ENCODE peak calls at places on chromosomes 1 and 21, in four cellular contexts. H, X, S and L are unnamed samples. For H3K9me3, H3K36me3 and H3K27me3, the result is how much of the 10 kb centered on the place peaks cover.

GRCh38 chr1:150970818-150971582 is 3.6 kb downstream of the CERS2 start:
- DNase-seq in S (no peak), X (peak), H (no peak), L (no peak)

GRCh38 chr1:66767590-66767989 is 15.3 kb downstream of the DYNLT5 start:
- DNase-seq in H (no peak), X (no peak), S (no peak), L (no peak)

GRCh38 chr1:24914226-24915069 is 15.6 kb downstream of the RUNX3 start:
- DNase-seq in S (no peak), H (peak), X (no peak), L (no peak)

GRCh38 chr1:25031966-25032667 is 102.0 kb upstream of the RUNX3 start:
- DNase-seq in H (peak), X (peak), S (peak), L (no peak)

GRCh38 chr1:161502641-161503393 is 2.4 kb upstream of the FCGR2A start:
- DNase-seq in S (no peak), H (peak), X (no peak), L (no peak)

GRCh38 chr1:8303141-8303540 is 14.8 kb upstream of the SLC45A1 start:
- DNase-seq in S (no peak), H (peak), X (no peak), L (no peak)

GRCh38 chr21:31630062-31630711 is 29.3 kb upstream of the SOD1 start:
- DNase-seq in X (no peak), S (no peak), H (peak), L (peak)

GRCh38 chr21:44712203-44713028 is 1.0 kb upstream of the TSPEAR start:
- DNase-seq in X (no peak), S (no peak), H (no peak), L (no peak)

GRCh38 chr1:83418558-83418957 is 580.4 kb downstream of the TTLL7 start:
- DNase-seq in X (no peak), H (no peak), S (no peak), L (no peak)

GRCh38 chr1:109763646-109764415 is at the start of gene EPS8L3:
- DNase-seq in H (no peak), S (no peak), X (peak), L (no peak)

GRCh38 chr1:212284744-212285684 is at the start of gene PPP2R5A:
- DNase-seq in X (peak), S (peak), H (peak), L (peak)

GRCh38 chr1:216140650-216141547 is 282.3 kb downstream of the USH2A start:
- DNase-seq in X (no peak), S (no peak), H (no peak), L (no peak)

GRCh38 chr1:25675729-25676476 is 59.3 kb downstream of the MAN1C1 start:
- DNase-seq in S (peak), X (no peak), H (no peak), L (no peak)

GRCh38 chr1:23867953-23868847 is at the start of gene FUCA1:
- DNase-seq in S (peak), X (peak), H (peak), L (peak)

GRCh38 chr1:160954158-160955104 is at the start of gene ITLN2:
- DNase-seq in S (peak), X (no peak), H (no peak), L (peak)

GRCh38 chr1:193310569-193310968 is 124.2 kb upstream of the B3GALT2 start:
- DNase-seq in H (no peak), S (no peak), X (no peak), L (no peak)

GRCh38 chr21:17848228-17848627 is 29.1 kb upstream of the C21orf91 start:
- DNase-seq in S (no peak), X (peak), H (peak), L (peak)

GRCh38 chr1:152048641-152048970 is 11.8 kb upstream of the S100A11 start:
- DNase-seq in S (no peak), X (no peak), H (no peak), L (no peak)

GRCh38 chr21:44791993-44792392 is 9.6 kb downstream of the UBE2G2 start:
- DNase-seq in S (no peak), H (no peak), X (no peak), L (no peak)

GRCh38 chr1:212012034-212012740 is 23.2 kb downstream of the INTS7 start:
- DNase-seq in X (peak), H (peak), S (peak), L (peak)

GRCh38 chr1:39488801-39489566 is 2.5 kb upstream of the BMP8A start:
- DNase-seq in X (no peak), S (no peak), H (no peak), L (no peak)

GRCh38 chr1:30417001-30417700 is 306.2 kb downstream of the MATN1 start:
- DNase-seq in H (no peak), S (no peak), X (no peak), L (no peak)

GRCh38 chr1:6425671-6426070 is 1.1 kb downstream of the ESPN start:
- DNase-seq in S (no peak), X (no peak), H (no peak), L (no peak)

GRCh38 chr1:47839460-47839760 is 157.8 kb downstream of the TRABD2B start:
- DNase-seq in S (no peak), H (no peak), X (no peak), L (no peak)

GRCh38 chr1:153292185-153292584 is 20.6 kb downstream of the PGLYRP3 start:
- DNase-seq in H (no peak), X (no peak), S (no peak), L (no peak)

GRCh38 chr21:27261676-27262075 is 294.8 kb upstream of the ADAMTS5 start:
- DNase-seq in S (no peak), X (no peak), H (no peak), L (no peak)
- H3K9me3 ChIP-seq in S (under half), X (under half), H (under half), L (under half)

GRCh38 chr1:206442101-206442500 is 28.2 kb upstream of the IKBKE start:
- DNase-seq in H (peak), X (no peak), S (no peak), L (peak)

GRCh38 chr1:206445116-206445515 is 25.2 kb upstream of the IKBKE start:
- DNase-seq in S (no peak), H (peak), X (peak), L (peak)

GRCh38 chr1:206438554-206438953 is 31.7 kb upstream of the IKBKE start:
- DNase-seq in H (no peak), S (no peak), X (no peak), L (no peak)

GRCh38 chr1:206439205-206439604 is 31.1 kb upstream of the IKBKE start:
- DNase-seq in S (no peak), H (no peak), X (no peak), L (no peak)

GRCh38 chr1:206441336-206441967 is 28.8 kb upstream of the IKBKE start:
- DNase-seq in X (no peak), S (no peak), H (no peak), L (no peak)
- H3K36me3 ChIP-seq in X (half or more), S (under half), H (under half), L (under half)

GRCh38 chr21:45818904-45819285 is 162.7 kb upstream of the COL6A1 start:
- DNase-seq in X (no peak), S (peak), H (peak), L (peak)

GRCh38 chr21:45821315-45822001 is 160.1 kb upstream of the COL6A1 start:
- DNase-seq in H (no peak), S (no peak), X (no peak), L (no peak)

GRCh38 chr21:45818276-45818903 is 163.2 kb upstream of the COL6A1 start:
- DNase-seq in S (no peak), H (peak), X (no peak), L (peak)

GRCh38 chr21:45820171-45821091 is 161.1 kb upstream of the COL6A1 start:
- DNase-seq in H (peak), S (peak), X (peak), L (peak)

GRCh38 chr21:45819478-45820170 is 161.9 kb upstream of the COL6A1 start:
- DNase-seq in X (no peak), H (no peak), S (no peak), L (no peak)
- H3K27me3 ChIP-seq in X (under half), H (under half), S (under half), L (under half)

DNA sequence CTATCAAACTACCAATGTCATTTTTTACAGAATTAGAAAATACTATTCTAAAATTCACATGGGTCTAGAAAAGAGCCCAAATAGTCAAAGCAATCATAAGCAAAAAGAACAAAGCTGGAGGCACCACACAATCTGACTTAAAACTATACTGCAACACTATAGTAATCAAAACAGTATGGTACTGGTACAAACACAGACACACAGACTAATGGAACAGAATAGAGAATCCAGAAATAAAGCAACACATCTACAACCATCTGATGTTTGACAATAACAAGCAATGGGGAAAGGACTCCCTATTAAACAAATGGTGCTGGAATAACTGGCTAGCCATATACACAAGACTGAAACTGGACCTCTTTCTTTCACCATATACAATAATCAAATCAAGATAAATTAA is 39.8 kb downstream of the CD53 start:
- DNase-seq in H (no peak), X (no peak), S (no peak), L (no peak)
- H3K9me3 ChIP-seq in H (under half), X (under half), S (under half), L (under half)

GRCh38 chr1:229298887-229299503 is 28.1 kb downstream of the RAB4A start:
- DNase-seq in X (no peak), S (no peak), H (no peak), L (no peak)

GRCh38 chr1:229300099-229300757 is 29.3 kb downstream of the RAB4A start:
- DNase-seq in H (no peak), X (no peak), S (no peak), L (no peak)

GRCh38 chr1:229305402-229305801 is 34.5 kb downstream of the RAB4A start:
- DNase-seq in X (no peak), S (no peak), H (no peak), L (no peak)

GRCh38 chr1:229302740-229303139 is 31.8 kb downstream of the RAB4A start:
- DNase-seq in H (no peak), X (no peak), S (no peak), L (no peak)

GRCh38 chr1:229303855-229304254 is 32.9 kb downstream of the RAB4A start:
- DNase-seq in X (no peak), S (no peak), H (no peak), L (no peak)
- H3K36me3 ChIP-seq in X (half or more), S (under half), H (under half), L (under half)

GRCh38 chr1:116764906-116765862 is 11.0 kb downstream of the CD2 start:
- DNase-seq in H (no peak), X (no peak), S (no peak), L (no peak)

GRCh38 chr1:116766616-116767469 is 12.6 kb downstream of the CD2 start:
- DNase-seq in X (no peak), S (peak), H (no peak), L (no peak)

GRCh38 chr1:116767782-116768382 is 13.7 kb downstream of the CD2 start:
- DNase-seq in H (no peak), X (no peak), S (no peak), L (no peak)

GRCh38 chr1:116764466-116764896 is 10.3 kb downstream of the CD2 start:
- DNase-seq in S (peak), X (no peak), H (no peak), L (no peak)

GRCh38 chr1:116765962-116766361 is 11.7 kb downstream of the CD2 start:
- DNase-seq in H (no peak), S (no peak), X (no peak), L (no peak)
- H3K27me3 ChIP-seq in H (under half), S (under half), X (under half), L (under half)

GRCh38 chr1:10252508-10252907 is 42.1 kb downstream of the KIF1B start:
- DNase-seq in S (no peak), X (no peak), H (peak), L (peak)
- H3K9me3 ChIP-seq in S (under half), X (under half), H (under half), L (under half)

GRCh38 chr1:156943756-156944155 is 23.3 kb downstream of the LRRC71 start:
- DNase-seq in S (no peak), H (no peak), X (no peak), L (no peak)
- H3K36me3 ChIP-seq in S (half or more), H (under half), X (half or more), L (half or more)